ENCODE peak calls at places on chromosome 19, in eight cellular contexts. Z, A, P, K, C, G, X and V are unnamed samples.

GRCh38 chr19:29942404-29943261 is 594 bp downstream of the URI1 start:
- DNase-seq in Z (peak), A (no peak), P (no peak), K (no peak), C (peak), G (no peak), X (no peak), V (peak)

GRCh38 chr19:38736036-38736412 is 8.2 kb downstream of the CAPN12 start:
- DNase-seq in Z (peak), A (no peak), P (no peak), K (peak), C (peak), G (no peak), X (no peak), V (peak)

GRCh38 chr19:29610574-29611271 is 4.6 kb downstream of the POP4 start:
- DNase-seq in Z (peak), A (peak), P (peak), K (peak), C (peak), G (peak), X (peak), V (peak)

GRCh38 chr19:5968431-5969373 is 9.2 kb downstream of the RANBP3 start:
- DNase-seq in Z (no peak), A (no peak), P (no peak), K (no peak), C (no peak), G (no peak), X (no peak), V (peak)

GRCh38 chr19:5152767-5153532 is 184.0 kb downstream of the KDM4B start:
- DNase-seq in Z (no peak), A (no peak), P (peak), K (no peak), C (no peak), G (no peak), X (no peak), V (no peak)

GRCh38 chr19:39941615-39942507 is 7.4 kb upstream of the FCGBP start:
- DNase-seq in Z (no peak), A (no peak), P (no peak), K (no peak), C (peak), G (no peak), X (peak), V (peak)

GRCh38 chr19:18594096-18594823 is 5.7 kb downstream of the REX1BD start:
- DNase-seq in Z (peak), A (no peak), P (no peak), K (no peak), C (peak), G (peak), X (peak), V (peak)

GRCh38 chr19:32692727-32693061 is 1.1 kb downstream of the NUDT19 start:
- DNase-seq in Z (no peak), A (no peak), P (no peak), K (no peak), C (peak), G (no peak), X (no peak), V (no peak)

GRCh38 chr19:7597689-7598088 is 2.0 kb downstream of the CAMSAP3 start:
- DNase-seq in Z (no peak), A (no peak), P (no peak), K (no peak), C (no peak), G (no peak), X (no peak), V (no peak)

GRCh38 chr19:30340724-30341595 is 31.2 kb upstream of the ZNF536 start:
- DNase-seq in Z (no peak), A (no peak), P (no peak), K (no peak), C (no peak), G (no peak), X (no peak), V (no peak)

GRCh38 chr19:55626350-55626749 is 2.0 kb upstream of the ZNF784 start:
- DNase-seq in Z (no peak), A (no peak), P (no peak), K (no peak), C (peak), G (no peak), X (no peak), V (no peak)

GRCh38 chr19:46746281-46746965 is at the start of gene STRN4:
- DNase-seq in Z (peak), A (no peak), P (no peak), K (peak), C (peak), G (no peak), X (no peak), V (peak)

GRCh38 chr19:38522915-38523314 is 89.4 kb downstream of the RYR1 start:
- DNase-seq in Z (no peak), A (no peak), P (no peak), K (no peak), C (no peak), G (no peak), X (no peak), V (no peak)

GRCh38 chr19:31269425-31270127 is 79.7 kb downstream of the TSHZ3 start:
- DNase-seq in Z (no peak), A (no peak), P (no peak), K (no peak), C (no peak), G (no peak), X (no peak), V (no peak)

GRCh38 chr19:5452594-5453565 is 2.3 kb upstream of the ZNRF4 start:
- DNase-seq in Z (no peak), A (no peak), P (no peak), K (no peak), C (peak), G (no peak), X (peak), V (peak)

GRCh38 chr19:18503971-18504885 is 17.6 kb downstream of the ELL start:
- DNase-seq in Z (no peak), A (no peak), P (no peak), K (no peak), C (no peak), G (no peak), X (no peak), V (no peak)

GRCh38 chr19:12497032-12497431 is 12.4 kb upstream of the ZNF709 start:
- DNase-seq in Z (no peak), A (no peak), P (no peak), K (peak), C (no peak), G (no peak), X (peak), V (no peak)

GRCh38 chr19:12496480-12496879 is 11.9 kb upstream of the ZNF709 start:
- DNase-seq in Z (no peak), A (no peak), P (no peak), K (peak), C (no peak), G (no peak), X (no peak), V (no peak)

GRCh38 chr19:12495002-12495802 is 10.6 kb upstream of the ZNF709 start:
- DNase-seq in Z (peak), A (peak), P (peak), K (peak), C (peak), G (peak), X (peak), V (peak)

GRCh38 chr19:12494260-12494860 is 9.7 kb upstream of the ZNF709 start:
- DNase-seq in Z (no peak), A (no peak), P (no peak), K (no peak), C (no peak), G (no peak), X (no peak), V (peak)
- H3K4me3 ChIP-seq in Z (no peak), A (no peak), P (no peak), K (peak), C (no peak), G (no peak), X (no peak), V (peak)

GRCh38 chr19:21483589-21484170 is 21.7 kb upstream of the ZNF429 start:
- DNase-seq in Z (peak), A (no peak), P (no peak), K (no peak), C (peak), G (no peak), X (peak), V (peak)

GRCh38 chr19:21487969-21488368 is 17.4 kb upstream of the ZNF429 start:
- DNase-seq in Z (no peak), A (no peak), P (no peak), K (peak), C (no peak), G (no peak), X (no peak), V (no peak)

GRCh38 chr19:21484631-21485030 is 20.8 kb upstream of the ZNF429 start:
- DNase-seq in Z (no peak), A (no peak), P (no peak), K (no peak), C (no peak), G (no peak), X (no peak), V (no peak)

GRCh38 chr19:21482863-21483276 is 22.5 kb upstream of the ZNF429 start:
- DNase-seq in Z (peak), A (no peak), P (no peak), K (peak), C (peak), G (peak), X (peak), V (peak)
- H3K4me3 ChIP-seq in Z (no peak), A (no peak), P (no peak), K (peak), C (no peak), G (no peak), X (no peak), V (no peak)

GRCh38 chr19:3868770-3869456 is at the start of gene ZFR2:
- DNase-seq in Z (no peak), A (no peak), P (no peak), K (no peak), C (no peak), G (no peak), X (no peak), V (peak)
- H3K4me3 ChIP-seq in Z (no peak), A (no peak), P (peak), K (peak), C (no peak), G (no peak), X (no peak), V (no peak)

DNA sequence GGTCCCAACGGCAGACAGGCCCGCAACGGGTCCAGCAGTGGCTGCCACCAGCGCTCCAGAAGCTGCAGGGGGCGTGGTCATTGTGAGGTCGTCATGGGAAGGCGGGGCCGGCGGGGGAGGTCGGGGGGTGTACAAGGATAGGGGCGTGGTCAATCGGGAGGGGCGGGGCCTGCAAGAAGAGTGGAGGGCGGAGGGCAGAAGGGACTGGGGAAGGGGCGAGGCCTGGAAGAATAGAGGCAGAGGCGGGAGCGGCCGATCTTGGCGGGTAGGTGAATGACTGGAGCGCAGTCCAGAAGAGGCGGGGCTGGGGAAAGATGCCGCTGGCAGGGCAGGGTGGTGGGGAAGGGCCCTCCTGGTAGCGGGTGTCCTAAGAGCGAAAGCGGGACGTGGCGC is 4.3 kb downstream of the FUZ start:
- DNase-seq in Z (peak), A (peak), P (peak), K (peak), C (peak), G (peak), X (peak), V (peak)
- H3K4me3 ChIP-seq in Z (peak), A (peak), P (peak), K (peak), C (peak), G (peak), X (peak), V (peak)